ENCODE peak calls at places on chromosomes 11 and 22, in seven cellular contexts. V is esophagus squamous epithelium; U is neural progenitor cell; B is stimulated activated CD8-positive, alpha-beta memory T cell treated with anti-CD3 and anti-CD28 coated beads, Interleukin-4, amount 100 ng/mL, for 24 hours; Y is stomach; J is sigmoid colon; G is omental fat pad. L is an unnamed sample.

GRCh38 chr11:73315288-73316020 is 7.4 kb downstream of the ARHGEF17 start:
- DNase-seq in V (no peak), U (peak), B (no peak), Y (no peak), J (peak), G (no peak), L (no peak)

GRCh38 chr11:121595717-121596156 is 143.0 kb upstream of the SORL1-AS1 start:
- DNase-seq in V (no peak), U (no peak), B (no peak), Y (no peak), J (peak), G (no peak), L (no peak)

GRCh38 chr22:34416321-34416900 is 496.1 kb upstream of the LARGE1 start:
- DNase-seq in V (no peak), U (peak), B (no peak), Y (no peak), J (no peak), G (no peak), L (no peak)

GRCh38 chr11:47337229-47337924 is 15.1 kb downstream of the MYBPC3 start:
- DNase-seq in V (no peak), U (peak), B (no peak), Y (no peak), J (no peak), G (no peak), L (no peak)

GRCh38 chr11:17748044-17748443 is 13.5 kb downstream of the KCNC1 start:
- DNase-seq in V (no peak), U (no peak), B (no peak), Y (no peak), J (peak), G (no peak), L (peak)

GRCh38 chr11:83072689-83073242 is 1.1 kb upstream of the RAB30 start:
- DNase-seq in V (no peak), U (peak), B (no peak), Y (no peak), J (no peak), G (no peak), L (no peak)

GRCh38 chr22:49999063-49999900 is 13.3 kb downstream of the IL17REL start:
- DNase-seq in V (no peak), U (peak), B (no peak), Y (no peak), J (no peak), G (peak), L (peak)

GRCh38 chr11:70381872-70382842 is 16.2 kb upstream of the CTTN start:
- DNase-seq in V (no peak), U (no peak), B (no peak), Y (no peak), J (peak), G (no peak), L (no peak)

GRCh38 chr11:117073539-117073938 is 24.7 kb downstream of the SIK3 start:
- DNase-seq in V (no peak), U (no peak), B (no peak), Y (no peak), J (no peak), G (no peak), L (no peak)

GRCh38 chr11:77814848-77815247 is 5.7 kb downstream of the RSF1 start:
- DNase-seq in V (no peak), U (no peak), B (no peak), Y (no peak), J (no peak), G (no peak), L (no peak)

GRCh38 chr11:104728927-104729326 is 169.3 kb downstream of the CASP12 start:
- DNase-seq in V (no peak), U (no peak), B (no peak), Y (no peak), J (no peak), G (no peak), L (no peak)